ENCODE peak calls at places on chromosomes 2 and 18, in seven cellular contexts. B is GM04503, N is mesendoderm, A is lower leg skin, S is OCI-LY7, T is left ventricle myocardium inferior, R is foreskin fibroblast. C is an unnamed sample.

GRCh38 chr2:172330060-172330671 is 97.2 kb upstream of the ITGA6 start:
- DNase-seq in R (no peak), N (no peak), T (no peak), S (no peak), B (no peak), A (peak), C (no peak)

GRCh38 chr2:227655454-227655853 is 11.2 kb upstream of the SCYGR5 start:
- DNase-seq in S (no peak), R (peak), N (no peak), T (no peak), A (no peak), B (peak), C (peak)

GRCh38 chr18:10353791-10354190 is 100.6 kb upstream of the APCDD1 start:
- DNase-seq in S (no peak), R (peak), A (no peak), B (no peak), T (no peak), N (no peak), C (peak)

GRCh38 chr2:240226672-240227537 is 86.4 kb upstream of the OTOS start:
- DNase-seq in T (no peak), R (no peak), S (no peak), B (no peak), N (no peak), A (peak), C (no peak)

GRCh38 chr18:59779979-59780378 is 82.8 kb upstream of the CCBE1 start:
- DNase-seq in B (peak), T (no peak), N (no peak), S (no peak), A (no peak), R (peak), C (peak)

GRCh38 chr18:8828798-8829197 is 123.4 kb downstream of the MTCL1 start:
- DNase-seq in B (no peak), N (no peak), S (no peak), T (no peak), R (no peak), A (no peak), C (no peak)

GRCh38 chr2:37654932-37655331 is 16.5 kb downstream of the CDC42EP3 start:
- DNase-seq in T (no peak), N (peak), R (no peak), S (peak), B (no peak), A (no peak), C (no peak)

GRCh38 chr2:25960920-25961319 is 21.4 kb downstream of the KIF3C start:
- DNase-seq in B (no peak), T (no peak), S (no peak), N (no peak), R (peak), A (no peak), C (peak)

GRCh38 chr18:8562914-8563313 is 46.3 kb upstream of the RAB12 start:
- DNase-seq in N (no peak), R (no peak), S (no peak), T (peak), A (no peak), B (no peak), C (no peak)

GRCh38 chr2:86223098-86223681 is 23.9 kb downstream of the MRPL35 start:
- DNase-seq in A (peak), B (no peak), N (peak), S (no peak), T (peak), R (peak), C (peak)

GRCh38 chr18:70671889-70672551 is 383.2 kb downstream of the SOCS6 start:
- DNase-seq in S (peak), T (no peak), R (no peak), N (no peak), B (no peak), A (no peak), C (no peak)

GRCh38 chr2:7673843-7674242 is 756.6 kb downstream of the RNF144A start:
- DNase-seq in S (no peak), N (no peak), R (peak), T (no peak), A (no peak), B (no peak), C (no peak)

GRCh38 chr2:207133862-207134519 is 31.8 kb downstream of the KLF7 start:
- DNase-seq in A (peak), R (peak), T (peak), N (peak), B (peak), S (no peak), C (peak)

GRCh38 chr2:9422321-9423099 is 818 bp downstream of the ITGB1BP1 start:
- DNase-seq in T (peak), S (peak), N (peak), B (no peak), A (peak), R (peak), C (peak)

GRCh38 chr18:45588831-45589558 is 26.3 kb upstream of the SLC14A2 start:
- DNase-seq in R (peak), A (no peak), S (no peak), B (peak), N (no peak), T (no peak), C (peak)

GRCh38 chr18:43271593-43272432 is 5.5 kb downstream of the SYT4 start:
- DNase-seq in B (no peak), A (no peak), N (peak), T (no peak), S (peak), R (peak), C (peak)

GRCh38 chr2:187252063-187252462 is 196.0 kb downstream of the CALCRL start:
- DNase-seq in T (no peak), A (no peak), R (no peak), S (no peak), B (no peak), N (no peak), C (no peak)

GRCh38 chr18:50096766-50097435 is 98.0 kb downstream of the MYO5B start:
- DNase-seq in N (no peak), A (peak), R (no peak), S (no peak), B (no peak), T (no peak), C (no peak)

GRCh38 chr2:129767346-129767745 is 212.1 kb upstream of the RAB6C start:
- DNase-seq in S (no peak), B (no peak), R (no peak), T (no peak), A (peak), N (no peak), C (no peak)

GRCh38 chr2:31188141-31188540 is 29.2 kb downstream of the CAPN14 start:
- DNase-seq in S (no peak), A (peak), N (no peak), T (no peak), B (no peak), R (no peak), C (no peak)

GRCh38 chr18:7958897-7959146 is 391.7 kb downstream of the PTPRM start:
- DNase-seq in S (no peak), A (no peak), B (no peak), T (no peak), R (no peak), N (no peak), C (no peak)

GRCh38 chr2:159199236-159199635 is 87.3 kb downstream of the WDSUB1 start:
- DNase-seq in A (no peak), S (no peak), N (no peak), T (no peak), R (no peak), B (no peak), C (no peak)

GRCh38 chr2:31997653-31998052 is 13.2 kb downstream of the MEMO1 start:
- DNase-seq in A (no peak), N (no peak), R (no peak), S (peak), T (no peak), B (no peak), C (no peak)

GRCh38 chr2:29430382-29431112 is 315.3 kb downstream of the CLIP4 start:
- DNase-seq in B (no peak), T (no peak), S (no peak), N (no peak), R (no peak), A (no peak), C (no peak)

GRCh38 chr18:32483002-32483401 is 12.3 kb upstream of the GAREM1 start:
- DNase-seq in S (no peak), N (no peak), T (no peak), A (no peak), R (no peak), B (no peak), C (no peak)

GRCh38 chr2:54042908-54043620 is 72.3 kb upstream of the PSME4 start:
- DNase-seq in R (no peak), N (no peak), S (no peak), A (no peak), B (no peak), T (peak), C (no peak)

GRCh38 chr2:234970467-234970866 is 18.6 kb downstream of the SH3BP4 start:
- DNase-seq in N (no peak), A (no peak), S (no peak), T (no peak), R (peak), B (no peak), C (no peak)

GRCh38 chr18:45935591-45936335 is 31.4 kb downstream of the EPG5 start:
- DNase-seq in B (no peak), A (no peak), S (no peak), N (peak), R (peak), T (no peak), C (peak)

GRCh38 chr2:173963323-173963816 is 1.8 kb downstream of the SP3 start:
- DNase-seq in R (peak), T (no peak), B (no peak), A (peak), N (peak), S (peak), C (peak)

GRCh38 chr2:69576895-69577294 is 66.6 kb downstream of the AAK1 start:
- DNase-seq in T (no peak), R (peak), S (no peak), A (no peak), N (no peak), B (no peak), C (no peak)

GRCh38 chr2:15058015-15058414 is 425.5 kb downstream of the LRATD1 start:
- DNase-seq in T (no peak), R (peak), S (peak), A (no peak), N (peak), B (no peak), C (peak)

GRCh38 chr2:196171946-196172345 is 568 bp upstream of the STK17B start:
- DNase-seq in R (no peak), B (no peak), N (no peak), A (no peak), S (no peak), T (no peak), C (no peak)

GRCh38 chr2:25063876-25064660 is 22.2 kb downstream of the EFR3B start:
- DNase-seq in R (no peak), S (no peak), A (no peak), T (peak), N (no peak), B (no peak), C (no peak)

GRCh38 chr18:2919600-2919999 is 72.8 kb downstream of the EMILIN2 start:
- DNase-seq in A (no peak), R (no peak), B (no peak), N (no peak), T (no peak), S (no peak), C (no peak)

GRCh38 chr2:146465460-146465859 is 1379.4 kb upstream of the ACVR2A start:
- DNase-seq in T (no peak), N (no peak), S (no peak), B (no peak), R (no peak), A (no peak), C (no peak)

C was measured in HCEC 1CT.